ENCODE peak calls at places on chromosome 4, in four cellular contexts. Y is right atrium auricular region, F is RWPE1, M is choroid plexus epithelial cell. W is an unnamed sample.

GRCh38 chr4:14264437-14264836 is 636.9 kb upstream of the BOD1L1 start:
- DNase-seq in Y (no peak), F (no peak), M (peak; percentile 19), W (no peak)

GRCh38 chr4:66252291-66252690 is 582.0 kb upstream of the EPHA5 start:
- DNase-seq in Y (no peak), F (no peak), M (peak; percentile 22), W (no peak)

GRCh38 chr4:112916868-112917267 is 132.6 kb upstream of the ANK2 start:
- DNase-seq in Y (no peak), F (no peak), M (peak; percentile 45), W (no peak)

GRCh38 chr4:123244233-123244632 is 152.4 kb upstream of the SPRY1 start:
- DNase-seq in Y (peak; percentile 88), F (peak; percentile 20), M (peak; percentile 63), W (no peak)

GRCh38 chr4:142663828-142664227 is 182.3 kb downstream of the INPP4B start:
- DNase-seq in Y (no peak), F (no peak), M (no peak), W (no peak)

GRCh38 chr4:81850701-81851100 is 379.0 kb upstream of the RASGEF1B start:
- DNase-seq in Y (no peak), F (no peak), M (no peak), W (no peak)

GRCh38 chr4:16884673-16885460 is 13.6 kb downstream of the LDB2 start:
- DNase-seq in Y (no peak), F (no peak), M (no peak), W (no peak)

GRCh38 chr4:6443035-6444023 is 29.1 kb downstream of the PPP2R2C start:
- DNase-seq in Y (no peak), F (no peak), M (no peak), W (no peak)

GRCh38 chr4:15400911-15401671 is 26.7 kb upstream of the C1QTNF7 start:
- DNase-seq in Y (peak; percentile 72), F (peak; percentile 72), M (peak; percentile 90), W (no peak)

W was measured in pulmonary artery endothelial cell.